ENCODE peak calls at places on chromosomes 7 and 10, in ten cellular contexts. One of them, this sample, is unnamed.

GRCh38 chr7:133698127-133698526 is 429.0 kb upstream of the LRGUK start:
- DNase-seq in suprapubic skin: no peak
- DNase-seq in cardiac muscle cell: no peak
- DNase-seq in aorta: no peak
- DNase-seq in mesenchymal stem cell: peak; percentile 64
- DNase-seq in SJSA1: peak; percentile 53
- DNase-seq in Peyer's patch: no peak
- DNase-seq in GM23248: no peak
- DNase-seq in K562: no peak
- DNase-seq in colonic mucosa: no peak
- DNase-seq in this sample: no peak

GRCh38 chr10:103427866-103428265 is 24.3 kb downstream of the CALHM2 start:
- DNase-seq in suprapubic skin: no peak
- DNase-seq in cardiac muscle cell: no peak
- DNase-seq in aorta: no peak
- DNase-seq in mesenchymal stem cell: no peak
- DNase-seq in SJSA1: no peak
- DNase-seq in Peyer's patch: no peak
- DNase-seq in GM23248: no peak
- DNase-seq in K562: no peak
- DNase-seq in colonic mucosa: no peak
- DNase-seq in this sample: no peak

GRCh38 chr10:29688230-29688634 is 53.5 kb upstream of the SVIL start:
- DNase-seq in suprapubic skin: no peak
- DNase-seq in cardiac muscle cell: no peak
- DNase-seq in aorta: no peak
- DNase-seq in mesenchymal stem cell: peak; percentile 48
- DNase-seq in SJSA1: peak; percentile 30
- DNase-seq in Peyer's patch: no peak
- DNase-seq in GM23248: peak; percentile 7
- DNase-seq in K562: no peak
- DNase-seq in colonic mucosa: no peak
- DNase-seq in this sample: no peak

GRCh38 chr10:34001087-34001580 is 666.7 kb upstream of the NRP1 start:
- DNase-seq in suprapubic skin: no peak
- DNase-seq in cardiac muscle cell: no peak
- DNase-seq in aorta: no peak
- DNase-seq in mesenchymal stem cell: no peak
- DNase-seq in SJSA1: no peak
- DNase-seq in Peyer's patch: no peak
- DNase-seq in GM23248: no peak
- DNase-seq in K562: peak; percentile 7
- DNase-seq in colonic mucosa: no peak
- DNase-seq in this sample: no peak

GRCh38 chr10:20990604-20991003 is 93.5 kb upstream of the NEBL start:
- DNase-seq in suprapubic skin: no peak
- DNase-seq in cardiac muscle cell: peak; percentile 55
- DNase-seq in aorta: no peak
- DNase-seq in mesenchymal stem cell: peak; percentile 50
- DNase-seq in SJSA1: peak; percentile 32
- DNase-seq in Peyer's patch: no peak
- DNase-seq in GM23248: peak; percentile 72
- DNase-seq in K562: no peak
- DNase-seq in colonic mucosa: no peak
- DNase-seq in this sample: no peak

GRCh38 chr7:95675016-95675415 is 78.7 kb upstream of the PDK4 start:
- DNase-seq in suprapubic skin: no peak
- DNase-seq in cardiac muscle cell: no peak
- DNase-seq in aorta: no peak
- DNase-seq in mesenchymal stem cell: no peak
- DNase-seq in SJSA1: no peak
- DNase-seq in Peyer's patch: no peak
- DNase-seq in GM23248: no peak
- DNase-seq in K562: no peak
- DNase-seq in colonic mucosa: no peak
- DNase-seq in this sample: no peak

GRCh38 chr7:72437610-72438009 is 25.5 kb upstream of the CALN1 start:
- DNase-seq in suprapubic skin: no peak
- DNase-seq in cardiac muscle cell: no peak
- DNase-seq in aorta: no peak
- DNase-seq in mesenchymal stem cell: no peak
- DNase-seq in SJSA1: no peak
- DNase-seq in Peyer's patch: no peak
- DNase-seq in GM23248: no peak
- DNase-seq in K562: no peak
- DNase-seq in colonic mucosa: no peak
- DNase-seq in this sample: no peak

GRCh38 chr7:114889646-114890285 is 32.1 kb upstream of the MDFIC start:
- DNase-seq in suprapubic skin: no peak
- DNase-seq in cardiac muscle cell: peak; percentile 96
- DNase-seq in aorta: no peak
- DNase-seq in mesenchymal stem cell: peak; percentile 100
- DNase-seq in SJSA1: peak; percentile 79
- DNase-seq in Peyer's patch: peak; percentile 49
- DNase-seq in GM23248: peak; percentile 99
- DNase-seq in K562: no peak
- DNase-seq in colonic mucosa: no peak
- DNase-seq in this sample: no peak

GRCh38 chr7:106070567-106071254 is 41.4 kb downstream of the SYPL1 start:
- DNase-seq in suprapubic skin: no peak
- DNase-seq in cardiac muscle cell: no peak
- DNase-seq in aorta: no peak
- DNase-seq in mesenchymal stem cell: no peak
- DNase-seq in SJSA1: no peak
- DNase-seq in Peyer's patch: no peak
- DNase-seq in GM23248: no peak
- DNase-seq in K562: no peak
- DNase-seq in colonic mucosa: no peak
- DNase-seq in this sample: no peak

GRCh38 chr10:74705361-74705980 is 120.9 kb upstream of the KAT6B start:
- DNase-seq in suprapubic skin: no peak
- DNase-seq in cardiac muscle cell: no peak
- DNase-seq in aorta: no peak
- DNase-seq in mesenchymal stem cell: no peak
- DNase-seq in SJSA1: no peak
- DNase-seq in Peyer's patch: no peak
- DNase-seq in GM23248: no peak
- DNase-seq in K562: no peak
- DNase-seq in colonic mucosa: no peak
- DNase-seq in this sample: no peak

GRCh38 chr10:34815174-34816066 is at the start of gene PARD3:
- DNase-seq in suprapubic skin: peak; percentile 82
- DNase-seq in cardiac muscle cell: peak; percentile 72
- DNase-seq in aorta: peak; percentile 56
- DNase-seq in mesenchymal stem cell: peak; percentile 71
- DNase-seq in SJSA1: peak; percentile 59
- DNase-seq in Peyer's patch: peak; percentile 66
- DNase-seq in GM23248: peak; percentile 74
- DNase-seq in K562: peak; percentile 84
- DNase-seq in colonic mucosa: peak; percentile 69
- DNase-seq in this sample: no peak

GRCh38 chr10:99850041-99850766 is 67.8 kb downstream of the ABCC2 start:
- DNase-seq in suprapubic skin: no peak
- DNase-seq in cardiac muscle cell: no peak
- DNase-seq in aorta: no peak
- DNase-seq in mesenchymal stem cell: peak; percentile 68
- DNase-seq in SJSA1: no peak
- DNase-seq in Peyer's patch: no peak
- DNase-seq in GM23248: no peak
- DNase-seq in K562: no peak
- DNase-seq in colonic mucosa: no peak
- DNase-seq in this sample: no peak
- H3K27ac ChIP-seq in suprapubic skin: no peak overlapping the region
- H3K27ac ChIP-seq in cardiac muscle cell: no peak overlapping the region
- H3K27ac ChIP-seq in aorta: no peak overlapping the region
- H3K27ac ChIP-seq in mesenchymal stem cell: no peak overlapping the region
- H3K27ac ChIP-seq in SJSA1: no peak overlapping the region
- H3K27ac ChIP-seq in Peyer's patch: no peak overlapping the region
- H3K27ac ChIP-seq in GM23248: no peak overlapping the region
- H3K27ac ChIP-seq in K562: no peak overlapping the region
- H3K27ac ChIP-seq in colonic mucosa: no peak overlapping the region
- H3K27ac ChIP-seq in this sample: no peak overlapping the region

DNA sequence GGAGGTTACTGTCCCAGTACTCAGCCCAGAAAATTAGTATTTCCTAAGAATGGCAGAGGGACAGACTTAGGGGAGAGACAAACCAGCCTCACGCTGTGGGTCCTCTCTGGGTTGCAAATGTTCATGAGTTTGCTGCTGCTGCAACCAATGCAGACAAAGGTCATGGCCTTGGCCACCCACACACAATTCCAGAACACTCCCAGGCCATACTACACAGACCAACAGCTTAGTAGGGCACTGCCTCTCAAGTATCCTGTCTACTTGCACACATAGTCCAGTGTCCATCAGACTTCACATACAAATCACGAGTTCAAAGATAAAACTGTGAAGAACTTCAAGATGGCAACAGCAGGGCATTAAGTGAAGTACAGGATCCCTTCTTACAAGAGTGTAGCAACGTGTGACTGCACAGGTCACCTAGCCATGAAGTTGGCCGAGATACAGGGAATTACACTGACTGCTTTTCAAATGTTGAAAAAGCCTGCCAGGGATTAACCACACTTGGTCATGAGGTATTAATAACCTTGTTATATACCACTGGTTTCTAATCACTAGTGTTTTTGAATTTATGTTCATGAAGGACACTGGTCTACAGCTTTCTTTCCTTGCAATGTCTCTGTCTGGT is 40.0 kb downstream of the ZNF33B start:
- DNase-seq in suprapubic skin: no peak
- DNase-seq in cardiac muscle cell: no peak
- DNase-seq in aorta: no peak
- DNase-seq in mesenchymal stem cell: no peak
- DNase-seq in SJSA1: no peak
- DNase-seq in Peyer's patch: no peak
- DNase-seq in GM23248: no peak
- DNase-seq in K562: no peak
- DNase-seq in colonic mucosa: no peak
- DNase-seq in this sample: no peak
- H3K9me3 ChIP-seq in suprapubic skin: peaks cover 10% of the 10 kb centered on the region
- H3K9me3 ChIP-seq in cardiac muscle cell: no peaks in the 10 kb centered on the region
- H3K9me3 ChIP-seq in aorta: peaks cover 2% of the 10 kb centered on the region
- H3K9me3 ChIP-seq in mesenchymal stem cell: peaks cover 59% of the 10 kb centered on the region
- H3K9me3 ChIP-seq in SJSA1: no peaks in the 10 kb centered on the region
- H3K9me3 ChIP-seq in Peyer's patch: peaks cover 9% of the 10 kb centered on the region
- H3K9me3 ChIP-seq in GM23248: no peaks in the 10 kb centered on the region
- H3K9me3 ChIP-seq in K562: peaks cover 10% of the 10 kb centered on the region
- H3K9me3 ChIP-seq in colonic mucosa: no peaks in the 10 kb centered on the region
- H3K9me3 ChIP-seq in this sample: peaks cover 31% of the 10 kb centered on the region

GRCh38 chr7:2906197-2906931 is 62.3 kb upstream of the GNA12 start:
- DNase-seq in suprapubic skin: no peak
- DNase-seq in cardiac muscle cell: no peak
- DNase-seq in aorta: no peak
- DNase-seq in mesenchymal stem cell: no peak
- DNase-seq in SJSA1: no peak
- DNase-seq in Peyer's patch: no peak
- DNase-seq in GM23248: no peak
- DNase-seq in K562: no peak
- DNase-seq in colonic mucosa: no peak
- DNase-seq in this sample: no peak

GRCh38 chr7:2909471-2910039 is 65.4 kb upstream of the GNA12 start:
- DNase-seq in suprapubic skin: no peak
- DNase-seq in cardiac muscle cell: no peak
- DNase-seq in aorta: no peak
- DNase-seq in mesenchymal stem cell: no peak
- DNase-seq in SJSA1: no peak
- DNase-seq in Peyer's patch: no peak
- DNase-seq in GM23248: no peak
- DNase-seq in K562: no peak
- DNase-seq in colonic mucosa: no peak
- DNase-seq in this sample: no peak

GRCh38 chr7:2905500-2905899 is 61.4 kb upstream of the GNA12 start:
- DNase-seq in suprapubic skin: no peak
- DNase-seq in cardiac muscle cell: no peak
- DNase-seq in aorta: no peak
- DNase-seq in mesenchymal stem cell: no peak
- DNase-seq in SJSA1: no peak
- DNase-seq in Peyer's patch: no peak
- DNase-seq in GM23248: no peak
- DNase-seq in K562: no peak
- DNase-seq in colonic mucosa: no peak
- DNase-seq in this sample: no peak

GRCh38 chr7:2909043-2909442 is 64.9 kb upstream of the GNA12 start:
- DNase-seq in suprapubic skin: no peak
- DNase-seq in cardiac muscle cell: no peak
- DNase-seq in aorta: no peak
- DNase-seq in mesenchymal stem cell: no peak
- DNase-seq in SJSA1: no peak
- DNase-seq in Peyer's patch: no peak
- DNase-seq in GM23248: no peak
- DNase-seq in K562: no peak
- DNase-seq in colonic mucosa: no peak
- DNase-seq in this sample: no peak

DNA sequence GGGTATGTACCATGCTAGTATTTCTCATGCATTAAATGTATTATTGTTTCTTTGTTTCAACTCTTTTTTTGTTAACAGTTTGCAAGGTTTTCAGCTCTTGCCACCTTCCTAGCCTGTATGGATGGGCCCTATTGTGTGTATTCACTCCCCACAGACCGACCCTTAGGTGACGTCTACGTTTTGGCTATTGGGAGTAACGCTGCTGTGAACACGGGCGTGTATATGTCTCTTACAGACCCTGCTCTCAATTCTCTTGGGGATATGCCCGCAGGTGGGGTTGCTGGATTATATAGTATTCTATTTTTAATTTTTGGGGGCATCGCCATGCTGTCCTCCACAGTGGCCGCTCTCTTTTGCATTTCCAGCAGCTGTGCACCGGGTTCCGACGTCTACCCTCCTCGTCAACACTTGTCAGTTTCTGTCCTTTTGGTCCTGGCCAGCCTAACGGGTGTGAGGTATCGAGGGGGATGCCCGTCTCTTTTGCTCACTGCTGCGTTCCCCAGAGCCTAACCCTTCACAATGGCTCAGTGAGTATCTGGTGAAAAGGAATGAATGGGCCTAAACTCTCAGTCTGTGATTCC is 64.1 kb upstream of the GNA12 start:
- DNase-seq in suprapubic skin: no peak
- DNase-seq in cardiac muscle cell: no peak
- DNase-seq in aorta: no peak
- DNase-seq in mesenchymal stem cell: no peak
- DNase-seq in SJSA1: no peak
- DNase-seq in Peyer's patch: no peak
- DNase-seq in GM23248: no peak
- DNase-seq in K562: no peak
- DNase-seq in colonic mucosa: no peak
- DNase-seq in this sample: no peak
- H3K27ac ChIP-seq in suprapubic skin: no peak overlapping the region
- H3K27ac ChIP-seq in cardiac muscle cell: no peak overlapping the region
- H3K27ac ChIP-seq in aorta: no peak overlapping the region
- H3K27ac ChIP-seq in mesenchymal stem cell: no peak overlapping the region
- H3K27ac ChIP-seq in SJSA1: no peak overlapping the region
- H3K27ac ChIP-seq in Peyer's patch: no peak overlapping the region
- H3K27ac ChIP-seq in GM23248: no peak overlapping the region
- H3K27ac ChIP-seq in K562: no peak overlapping the region
- H3K27ac ChIP-seq in colonic mucosa: no peak overlapping the region
- H3K27ac ChIP-seq in this sample: no peak overlapping the region

DNA sequence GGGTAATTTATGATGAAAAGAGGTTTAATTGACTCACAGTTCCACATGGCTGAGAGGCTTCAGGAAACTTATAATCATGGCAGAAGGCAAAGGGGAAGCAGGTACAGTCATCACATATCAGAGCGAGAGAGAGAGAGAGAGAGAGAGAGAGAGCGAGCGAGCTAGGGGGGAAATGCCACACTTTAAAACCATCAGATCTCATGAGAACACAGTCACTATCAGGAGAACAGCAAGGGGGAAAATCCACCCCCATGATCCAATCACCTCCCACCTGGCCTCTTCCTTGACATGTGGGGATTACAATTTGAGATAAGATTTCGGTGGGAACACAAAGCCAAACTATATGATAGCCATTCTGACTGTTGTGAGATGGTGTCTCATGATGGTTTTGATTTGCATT is 576.3 kb downstream of the GFRA1 start:
- DNase-seq in suprapubic skin: no peak
- DNase-seq in cardiac muscle cell: no peak
- DNase-seq in aorta: no peak
- DNase-seq in mesenchymal stem cell: no peak
- DNase-seq in SJSA1: no peak
- DNase-seq in Peyer's patch: no peak
- DNase-seq in GM23248: no peak
- DNase-seq in K562: no peak
- DNase-seq in colonic mucosa: no peak
- DNase-seq in this sample: no peak
- H3K9me3 ChIP-seq in suprapubic skin: no peaks in the 10 kb centered on the region
- H3K9me3 ChIP-seq in cardiac muscle cell: no peaks in the 10 kb centered on the region
- H3K9me3 ChIP-seq in aorta: no peaks in the 10 kb centered on the region
- H3K9me3 ChIP-seq in mesenchymal stem cell: no peaks in the 10 kb centered on the region
- H3K9me3 ChIP-seq in SJSA1: no peaks in the 10 kb centered on the region
- H3K9me3 ChIP-seq in Peyer's patch: no peaks in the 10 kb centered on the region
- H3K9me3 ChIP-seq in GM23248: no peaks in the 10 kb centered on the region
- H3K9me3 ChIP-seq in K562: no peaks in the 10 kb centered on the region
- H3K9me3 ChIP-seq in colonic mucosa: no peaks in the 10 kb centered on the region
- H3K9me3 ChIP-seq in this sample: no peaks in the 10 kb centered on the region